ENCODE peak calls at places on chromosomes 4 and X, in six cellular contexts. Q is GM23248; S is lung microvascular endothelial cell; C is body of pancreas; E is activated T-cell treated with anti-CD3 and anti-CD28 coated beads, Interleukin-2, amount 50 U/mL, for 4 hours; M is fibroblast of mammary gland. G is an unnamed sample.

GRCh38 chrX:127259742-127260141 is 440.2 kb downstream of the PRR32 start:
- DNase-seq in E (no peak), C (no peak), M (no peak), S (no peak), Q (no peak), G (no peak)

GRCh38 chr4:1643971-1644735 is 40.0 kb downstream of the FAM53A start:
- DNase-seq in Q (no peak), S (no peak), M (no peak), E (no peak), C (no peak), G (no peak)

GRCh38 chr4:188220006-188220405 is 80.8 kb downstream of the TRIML1 start:
- DNase-seq in E (no peak), M (no peak), S (no peak), Q (no peak), C (no peak), G (no peak)

GRCh38 chr4:54065282-54066087 is 1.1 kb upstream of the CHIC2 start:
- DNase-seq in C (no peak), Q (peak; percentile 71), E (no peak), S (peak; percentile 62), M (peak; percentile 47), G (peak; percentile 45)

GRCh38 chrX:71638409-71638808 is 20.1 kb upstream of the CXCR3 start:
- DNase-seq in E (no peak), S (no peak), Q (no peak), C (no peak), M (no peak), G (no peak)

GRCh38 chr4:140877781-140878180 is 121.6 kb upstream of the TBC1D9 start:
- DNase-seq in E (no peak), M (no peak), C (no peak), S (no peak), Q (no peak), G (no peak)

GRCh38 chr4:159029481-159029880 is 73.4 kb upstream of the RAPGEF2 start:
- DNase-seq in E (no peak), C (no peak), M (no peak), S (peak; percentile 76), Q (no peak), G (no peak)

GRCh38 chr4:24753519-24753918 is 41.9 kb upstream of the SOD3 start:
- DNase-seq in Q (peak; percentile 81), C (no peak), M (peak; percentile 70), S (no peak), E (no peak), G (peak; percentile 91)

GRCh38 chrX:18856645-18856997 is 127.3 kb downstream of the PHKA2 start:
- DNase-seq in E (no peak), C (no peak), Q (no peak), S (no peak), M (no peak), G (no peak)

GRCh38 chr4:95572304-95572991 is 23.7 kb upstream of the UNC5C start:
- DNase-seq in Q (no peak), C (peak; percentile 55), M (no peak), E (no peak), S (peak; percentile 2), G (no peak)

GRCh38 chr4:123596805-123597204 is 200.2 kb downstream of the SPRY1 start:
- DNase-seq in M (no peak), E (no peak), S (no peak), C (no peak), Q (no peak), G (no peak)

GRCh38 chrX:24014388-24015018 is 12.5 kb downstream of the KLHL15 start:
- DNase-seq in E (peak; percentile 39), Q (peak; percentile 12), C (no peak), M (peak; percentile 12), S (no peak), G (no peak)

GRCh38 chr4:173040200-173040599 is 128.4 kb upstream of the GALNT7 start:
- DNase-seq in M (no peak), E (no peak), C (peak; percentile 92), S (peak; percentile 80), Q (no peak), G (no peak)

GRCh38 chr4:70601422-70602039 is 9.5 kb downstream of the AMBN start:
- DNase-seq in S (peak; percentile 71), E (peak; percentile 49), Q (peak; percentile 69), C (peak; percentile 71), M (peak; percentile 67), G (peak; percentile 70)

GRCh38 chrX:71536285-71536684 is 3.4 kb downstream of the OGT start:
- DNase-seq in Q (peak; percentile 43), S (no peak), M (no peak), C (peak; percentile 15), E (peak; percentile 15), G (no peak)